ENCODE peak calls at places on chromosome 7, in six cellular contexts. K, S, Y, I, F and V are unnamed samples.

GRCh38 chr7:83588602-83589240 is 60.2 kb downstream of the SEMA3E start:
- DNase-seq in K (no peak), S (no peak), Y (no peak), I (no peak), F (no peak), V (no peak)

GRCh38 chr7:68730871-68731403 is 867.3 kb upstream of the AUTS2 start:
- DNase-seq in K (no peak), S (no peak), Y (no peak), I (no peak), F (no peak), V (no peak)

GRCh38 chr7:135862586-135863361 is 114.2 kb upstream of the FAM180A start:
- DNase-seq in K (no peak), S (no peak), Y (no peak), I (peak; percentile 10), F (no peak), V (no peak)

GRCh38 chr7:28748346-28748745 is 209.8 kb downstream of the TRIL start:
- DNase-seq in K (no peak), S (no peak), Y (no peak), I (no peak), F (no peak), V (no peak)

GRCh38 chr7:30934732-30935568 is 23.3 kb downstream of the AQP1 start:
- DNase-seq in K (no peak), S (no peak), Y (no peak), I (no peak), F (no peak), V (no peak)

GRCh38 chr7:139118803-139119485 is 9.4 kb upstream of the ZC3HAV1 start:
- DNase-seq in K (no peak), S (peak; percentile 85), Y (no peak), I (peak; percentile 14), F (no peak), V (no peak)

GRCh38 chr7:2542011-2542923 is 13.1 kb downstream of the BRAT1 start:
- DNase-seq in K (no peak), S (no peak), Y (no peak), I (no peak), F (no peak), V (no peak)

GRCh38 chr7:102836206-102836938 is 76.4 kb upstream of the LRRC17 start:
- DNase-seq in K (peak; percentile 26), S (no peak), Y (no peak), I (peak; percentile 98), F (peak; percentile 72), V (no peak)

GRCh38 chr7:42348627-42349026 is 111.6 kb upstream of the GLI3 start:
- DNase-seq in K (no peak), S (no peak), Y (peak; percentile 30), I (no peak), F (no peak), V (no peak)

GRCh38 chr7:16465469-16466086 is at the start of gene SOSTDC1:
- DNase-seq in K (no peak), S (no peak), Y (no peak), I (peak; percentile 13), F (peak; percentile 23), V (peak; percentile 4)

GRCh38 chr7:150972746-150973145 is 5.4 kb downstream of the KCNH2 start:
- DNase-seq in K (no peak), S (no peak), Y (no peak), I (no peak), F (no peak), V (no peak)

GRCh38 chr7:20647908-20648776 is 32.7 kb downstream of the ABCB5 start:
- DNase-seq in K (peak; percentile 44), S (peak; percentile 49), Y (no peak), I (peak; percentile 47), F (no peak), V (no peak)

GRCh38 chr7:114070246-114070645 is 151.4 kb upstream of the PPP1R3A start:
- DNase-seq in K (no peak), S (no peak), Y (no peak), I (peak; percentile 76), F (no peak), V (no peak)

GRCh38 chr7:37230221-37230620 is 218.4 kb downstream of the ELMO1 start:
- DNase-seq in K (no peak), S (no peak), Y (no peak), I (peak; percentile 7), F (no peak), V (no peak)

GRCh38 chr7:100623951-100624824 is 11.8 kb downstream of the MOSPD3 start:
- DNase-seq in K (no peak), S (no peak), Y (no peak), I (no peak), F (no peak), V (no peak)

GRCh38 chr7:90708841-90709317 is 112.8 kb downstream of the CDK14 start:
- DNase-seq in K (no peak), S (peak; percentile 89), Y (no peak), I (peak; percentile 16), F (no peak), V (no peak)

GRCh38 chr7:101841328-101841727 is 23.9 kb downstream of the CUX1 start:
- DNase-seq in K (no peak), S (no peak), Y (no peak), I (no peak), F (no peak), V (no peak)

GRCh38 chr7:28988818-28989595 is 30.9 kb upstream of the TRIL start:
- DNase-seq in K (no peak), S (no peak), Y (peak; percentile 62), I (peak; percentile 97), F (peak; percentile 21), V (no peak)

GRCh38 chr7:91784469-91784868 is 96.0 kb downstream of the MTERF1 start:
- DNase-seq in K (peak; percentile 26), S (peak; percentile 3), Y (no peak), I (peak; percentile 86), F (peak; percentile 9), V (no peak)

GRCh38 chr7:149473251-149473650 is 12.4 kb upstream of the ZNF777 start:
- DNase-seq in K (no peak), S (no peak), Y (no peak), I (no peak), F (no peak), V (no peak)

GRCh38 chr7:112116894-112117293 is 89.3 kb downstream of the DOCK4 start:
- DNase-seq in K (no peak), S (no peak), Y (no peak), I (no peak), F (no peak), V (no peak)

GRCh38 chr7:26188291-26188999 is 12.1 kb downstream of the HNRNPA2B1 start:
- DNase-seq in K (no peak), S (peak; percentile 42), Y (no peak), I (no peak), F (no peak), V (no peak)

GRCh38 chr7:142337406-142338001 is 79.6 kb upstream of the PRSS58 start:
- DNase-seq in K (no peak), S (no peak), Y (no peak), I (no peak), F (no peak), V (no peak)

GRCh38 chr7:116991233-116991632 is 37.9 kb downstream of the ST7 start:
- DNase-seq in K (no peak), S (no peak), Y (no peak), I (no peak), F (no peak), V (no peak)

GRCh38 chr7:141045126-141045841 is 28.6 kb upstream of the TMEM178B start:
- DNase-seq in K (no peak), S (no peak), Y (no peak), I (peak; percentile 2), F (peak; percentile 84), V (peak; percentile 95)

GRCh38 chr7:136348542-136348941 is 371.4 kb upstream of the MTPN start:
- DNase-seq in K (no peak), S (no peak), Y (no peak), I (no peak), F (no peak), V (no peak)

GRCh38 chr7:158530800-158531609 is 56.6 kb downstream of the PTPRN2 start:
- DNase-seq in K (no peak), S (no peak), Y (no peak), I (no peak), F (no peak), V (no peak)
- H3K4me3 ChIP-seq in K (no peak overlapping the region), S (no peak overlapping the region), Y (no peak overlapping the region), I (no peak overlapping the region), F (no peak overlapping the region), V (no peak overlapping the region)

GRCh38 chr7:6430271-6430940 is 17.3 kb downstream of the DAGLB start:
- DNase-seq in K (no peak), S (no peak), Y (no peak), I (peak; percentile 57), F (no peak), V (no peak)
- TF ChIP-seq CTCF in K (no peak), S (no peak), Y (no peak), I (no peak), F (peak; percentile 21), V (peak; percentile 28)

DNA sequence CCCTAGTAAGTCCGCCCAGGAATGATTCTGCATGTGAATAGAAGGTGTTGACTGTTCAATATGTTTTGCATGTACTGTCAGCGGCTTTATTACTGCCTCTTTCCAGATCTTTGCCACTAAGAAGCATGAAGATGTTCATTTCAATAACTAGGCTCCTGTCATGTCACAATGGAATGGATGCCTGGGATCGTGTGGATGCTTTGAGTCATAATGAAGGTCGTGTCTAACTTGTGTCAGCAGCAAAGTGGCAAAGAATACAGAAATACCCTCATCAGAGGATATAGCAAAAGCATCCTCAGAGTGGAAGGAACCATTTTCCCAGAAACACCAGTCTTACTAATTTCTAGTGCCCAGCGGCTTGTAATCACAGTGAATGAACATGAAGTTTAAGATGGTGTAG is 62.6 kb upstream of the SEM1 start:
- DNase-seq in K (no peak), S (no peak), Y (no peak), I (no peak), F (no peak), V (no peak)
- H3K4me3 ChIP-seq in K (no peak overlapping the region), S (no peak overlapping the region), Y (no peak overlapping the region), I (no peak overlapping the region), F (no peak overlapping the region), V (no peak overlapping the region)

GRCh38 chr7:127348247-127348631 is 44.3 kb downstream of the ZNF800 start:
- DNase-seq in K (no peak), S (no peak), Y (no peak), I (peak; percentile 5), F (no peak), V (no peak)

GRCh38 chr7:127349881-127350280 is 42.6 kb downstream of the ZNF800 start:
- DNase-seq in K (no peak), S (no peak), Y (no peak), I (no peak), F (no peak), V (no peak)

GRCh38 chr7:127346575-127347256 is 45.8 kb downstream of the ZNF800 start:
- DNase-seq in K (no peak), S (no peak), Y (no peak), I (no peak), F (no peak), V (no peak)

GRCh38 chr7:127350586-127350985 is 41.9 kb downstream of the ZNF800 start:
- DNase-seq in K (no peak), S (no peak), Y (no peak), I (no peak), F (no peak), V (no peak)

DNA sequence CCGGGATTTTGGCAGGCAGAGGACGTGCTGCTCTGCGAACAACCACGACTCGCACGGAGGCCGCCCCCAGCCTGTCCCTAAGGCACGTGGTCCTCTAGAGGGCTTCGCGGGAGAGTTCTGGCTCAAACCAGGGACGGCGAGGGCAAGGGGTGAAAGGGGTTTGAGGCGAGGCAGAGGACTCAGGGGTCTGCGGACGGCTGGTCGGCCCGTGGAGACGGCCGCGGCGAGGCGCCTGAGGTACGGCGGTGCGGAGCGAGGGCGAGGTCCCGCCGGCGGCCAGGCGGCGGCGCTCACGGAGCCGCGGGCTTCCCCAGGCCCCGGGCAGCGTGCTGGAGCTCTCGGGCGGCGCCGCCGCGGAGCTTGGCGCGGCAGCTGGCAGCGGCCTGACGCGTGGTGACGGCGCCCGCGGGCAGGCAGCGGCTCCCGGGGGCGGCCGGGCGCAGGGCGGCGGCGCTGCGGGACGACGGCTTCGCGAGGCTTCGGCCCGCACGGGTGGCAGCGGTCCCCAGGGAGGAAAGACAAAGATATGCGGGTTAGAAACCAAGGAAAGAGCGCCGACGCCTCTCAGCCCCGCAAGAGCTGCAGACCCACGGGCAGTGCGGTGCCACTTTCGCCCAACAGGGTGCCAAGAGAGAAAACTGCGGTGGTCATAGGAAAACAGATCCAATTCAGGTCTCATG is 44.8 kb downstream of the ZNF800 start:
- DNase-seq in K (peak; percentile 69), S (peak; percentile 76), Y (peak; percentile 18), I (peak; percentile 43), F (peak; percentile 21), V (no peak)
- TF ChIP-seq CTCF in K (peak; percentile 78), S (peak; percentile 74), Y (peak; percentile 53), I (peak; percentile 47), F (peak; percentile 48), V (peak; percentile 43)